ENCODE peak calls at places on chromosomes 11 and 22, in four cellular contexts. T is HepG2, G is HCT116, K is H1. C is an unnamed sample.

GRCh38 chr11:121590772-121591404 is 138.1 kb upstream of the SORL1-AS1 start:
- DNase-seq in T (no peak), G (no peak), K (no peak), C (no peak)

GRCh38 chr22:29074276-29074625 is 1.4 kb downstream of the KREMEN1 start:
- DNase-seq in T (no peak), G (no peak), K (no peak), C (no peak)

GRCh38 chr11:66856496-66857233 is at the start of gene LRFN4:
- DNase-seq in T (no peak), G (no peak), K (no peak), C (peak)

GRCh38 chr11:36196476-36197099 is 92.6 kb downstream of the COMMD9 start:
- DNase-seq in T (no peak), G (no peak), K (no peak), C (no peak)

GRCh38 chr11:124799384-124800225 is 601 bp downstream of the MSANTD2 start:
- DNase-seq in T (no peak), G (no peak), K (peak), C (peak)

GRCh38 chr22:46612904-46613605 is 7.1 kb upstream of the GRAMD4 start:
- DNase-seq in T (peak), G (no peak), K (no peak), C (no peak)

GRCh38 chr11:1565173-1565903 is 6.7 kb downstream of the DUSP8 start:
- DNase-seq in T (no peak), G (no peak), K (no peak), C (no peak)

GRCh38 chr11:25317221-25317620 is 820.4 kb downstream of the LUZP2 start:
- DNase-seq in T (no peak), G (no peak), K (no peak), C (no peak)

GRCh38 chr11:46279393-46280099 is 2.1 kb downstream of the CREB3L1 start:
- DNase-seq in T (no peak), G (no peak), K (no peak), C (peak)

GRCh38 chr11:125451400-125452124 is 44.5 kb downstream of the FEZ1 start:
- DNase-seq in T (no peak), G (no peak), K (peak), C (peak)

GRCh38 chr11:2662430-2663299 is 37.1 kb downstream of the KCNQ1OT1 start:
- DNase-seq in T (no peak), G (no peak), K (no peak), C (no peak)

GRCh38 chr11:70326365-70326803 is 55.9 kb downstream of the PPFIA1 start:
- DNase-seq in T (no peak), G (no peak), K (no peak), C (no peak)

GRCh38 chr11:40183073-40184064 is 1276.1 kb downstream of the LRRC4C start:
- DNase-seq in T (no peak), G (no peak), K (no peak), C (no peak)

GRCh38 chr22:31603081-31603525 is 58.9 kb downstream of the PISD start:
- DNase-seq in T (no peak), G (no peak), K (no peak), C (peak)

GRCh38 chr22:48640890-48641771 is 1186.5 kb downstream of the BRD1 start:
- DNase-seq in T (no peak), G (no peak), K (no peak), C (no peak)

GRCh38 chr22:28951969-28952521 is 68.7 kb downstream of the ZNRF3 start:
- DNase-seq in T (peak), G (no peak), K (no peak), C (no peak)

GRCh38 chr11:70423523-70424505 is 25.5 kb downstream of the CTTN start:
- DNase-seq in T (peak), G (no peak), K (no peak), C (peak)

GRCh38 chr22:44639891-44640617 is 62.0 kb upstream of the PRR5 start:
- DNase-seq in T (no peak), G (no peak), K (no peak), C (no peak)

GRCh38 chr11:20000393-20001134 is 159.7 kb downstream of the DBX1 start:
- DNase-seq in T (peak), G (no peak), K (peak), C (no peak)

GRCh38 chr11:91489989-91490388 is 734.6 kb upstream of the FAT3 start:
- DNase-seq in T (no peak), G (no peak), K (peak), C (no peak)

GRCh38 chr11:21931436-21932101 is 261.3 kb upstream of the ANO5 start:
- DNase-seq in T (no peak), G (no peak), K (no peak), C (no peak)

GRCh38 chr11:76704171-76704948 is 33.8 kb upstream of the LRRC32 start:
- DNase-seq in T (no peak), G (no peak), K (no peak), C (no peak)

GRCh38 chr11:85752890-85753581 is 57.9 kb downstream of the SYTL2 start:
- DNase-seq in T (no peak), G (no peak), K (no peak), C (no peak)

GRCh38 chr11:118913411-118914125 is 12.2 kb downstream of the BCL9L start:
- DNase-seq in T (no peak), G (no peak), K (no peak), C (no peak)

GRCh38 chr11:44400431-44400830 is 90.5 kb upstream of the ALX4 start:
- DNase-seq in T (no peak), G (no peak), K (no peak), C (peak)

GRCh38 chr11:83493918-83494317 is 207.8 kb upstream of the CCDC90B start:
- DNase-seq in T (no peak), G (no peak), K (no peak), C (no peak)

GRCh38 chr22:32625985-32626384 is 151.4 kb downstream of the FBXO7 start:
- DNase-seq in T (no peak), G (no peak), K (no peak), C (no peak)

GRCh38 chr22:45484742-45485141 is 17.9 kb upstream of the FBLN1 start:
- DNase-seq in T (no peak), G (no peak), K (no peak), C (no peak)

GRCh38 chr11:78417888-78418583 is 416 bp upstream of the GAB2 start:
- DNase-seq in T (peak), G (peak), K (peak), C (peak)

DNA sequence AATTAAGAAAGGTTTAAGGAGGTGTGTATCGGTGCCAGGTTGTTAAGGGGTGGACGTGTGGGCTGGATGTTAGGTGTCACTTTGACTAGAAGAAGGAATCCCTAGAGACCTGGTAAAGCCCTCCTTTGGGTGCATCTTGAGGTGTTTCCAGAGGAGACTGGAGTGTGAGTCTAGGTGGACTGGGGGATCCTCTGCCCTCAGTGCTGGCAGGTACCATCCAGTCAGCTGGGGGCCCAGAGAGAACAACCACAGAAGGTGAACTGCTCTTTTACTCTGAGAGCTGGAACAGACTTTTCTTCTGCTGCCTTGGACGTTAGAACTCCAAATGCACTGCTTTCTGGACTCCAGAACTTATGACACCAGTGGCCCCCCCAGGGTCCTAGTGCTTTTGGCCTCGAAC is 44.0 kb downstream of the SPATA19 start:
- DNase-seq in T (no peak), G (no peak), K (peak), C (no peak)
- TF ChIP-seq CEBPB in T (no peak), G (no peak), K (no peak), C (no peak)

GRCh38 chr22:42069801-42070516 is 653 bp downstream of the NAGA start:
- DNase-seq in T (no peak), G (no peak), K (no peak), C (peak)
- TF ChIP-seq FOSL1 in T (no peak), G (no peak), K (no peak), C (no peak)

GRCh38 chr11:17719028-17719939 is at the start of gene MYOD1:
- DNase-seq in T (no peak), G (no peak), K (peak), C (no peak)

GRCh38 chr11:17720796-17721171 is 1.4 kb downstream of the MYOD1 start:
- DNase-seq in T (no peak), G (no peak), K (peak), C (no peak)

GRCh38 chr11:17719940-17720795 is 797 bp downstream of the MYOD1 start:
- DNase-seq in T (no peak), G (no peak), K (peak), C (no peak)

GRCh38 chr11:17722000-17722643 is 2.8 kb downstream of the MYOD1 start:
- DNase-seq in T (no peak), G (peak), K (peak), C (peak)

GRCh38 chr11:17721242-17721999 is 2.0 kb downstream of the MYOD1 start:
- DNase-seq in T (no peak), G (no peak), K (no peak), C (no peak)
- TF ChIP-seq CEBPB in T (no peak), G (no peak), K (no peak), C (no peak)

DNA sequence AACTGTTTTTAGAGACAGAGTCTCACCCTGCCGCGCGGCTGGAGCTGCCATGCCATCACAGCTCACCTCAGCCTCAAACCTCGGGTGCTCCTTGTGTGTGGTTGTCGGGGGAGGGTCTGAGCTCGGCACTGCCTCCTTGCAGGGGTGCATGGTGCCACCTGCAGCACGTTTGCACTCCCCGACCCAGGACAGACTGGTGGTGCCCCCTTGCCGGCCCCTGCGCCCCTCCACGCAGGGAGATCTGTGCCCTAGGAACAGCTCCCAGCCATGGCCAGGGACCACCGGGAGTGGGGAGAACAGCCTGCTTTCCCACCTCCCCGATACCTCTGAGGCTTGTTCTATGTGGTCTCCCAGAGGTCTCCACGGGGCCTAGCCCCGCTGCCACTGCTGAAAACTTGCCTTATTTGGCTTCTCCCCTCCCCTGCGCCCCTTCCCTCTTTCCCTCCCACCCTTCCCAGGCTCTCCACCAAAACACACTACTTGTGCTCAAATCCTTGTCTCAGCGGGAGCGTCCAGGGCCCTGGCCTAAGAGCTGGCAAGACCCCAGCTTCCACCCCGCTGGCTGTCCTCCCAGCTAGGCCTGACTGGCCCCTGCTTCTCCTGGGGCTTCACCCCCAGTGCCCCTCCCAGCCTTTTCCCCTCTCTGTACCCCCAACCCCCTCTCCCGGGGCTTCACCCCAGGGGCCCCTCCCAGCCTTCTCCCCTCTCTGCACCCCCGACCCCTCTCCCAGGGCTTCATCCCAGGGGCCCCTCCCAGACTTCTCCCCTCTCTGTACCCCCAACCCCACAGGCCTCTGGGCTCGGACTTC is 13.4 kb upstream of the TPCN2 start:
- DNase-seq in T (no peak), G (no peak), K (peak), C (no peak)
- TF ChIP-seq FOSL1 in T (no peak), G (no peak), K (no peak), C (no peak)

GRCh38 chr22:24087071-24087795 is 76.1 kb downstream of the CABIN1 start:
- DNase-seq in T (no peak), G (no peak), K (no peak), C (no peak)
- TF ChIP-seq CEBPB in T (no peak), G (no peak), K (no peak), C (no peak)